ENCODE peak calls at places on chromosome 11, in ten cellular contexts. A, E, G, L, T, F, D, C, P and B are unnamed samples.

GRCh38 chr11:68855205-68855978 is 13.7 kb upstream of the CPT1A start:
- DNase-seq in A (no peak), E (no peak), G (no peak), L (no peak), T (peak), F (peak), D (peak), C (peak), P (peak), B (peak)

GRCh38 chr11:17558916-17559315 is 11.9 kb downstream of the OTOG start:
- DNase-seq in A (no peak), E (no peak), G (no peak), L (no peak), T (no peak), F (no peak), D (no peak), C (no peak), P (no peak), B (no peak)

GRCh38 chr11:94665116-94665659 is 98.0 kb downstream of the PIWIL4 start:
- DNase-seq in A (no peak), E (no peak), G (no peak), L (no peak), T (no peak), F (no peak), D (no peak), C (no peak), P (no peak), B (no peak)

GRCh38 chr11:31325162-31325561 is 44.4 kb downstream of the DCDC1 start:
- DNase-seq in A (no peak), E (no peak), G (no peak), L (no peak), T (no peak), F (no peak), D (no peak), C (peak), P (no peak), B (peak)

GRCh38 chr11:107606122-107606521 is 15.2 kb downstream of the ELMOD1 start:
- DNase-seq in A (no peak), E (no peak), G (no peak), L (no peak), T (no peak), F (no peak), D (no peak), C (no peak), P (no peak), B (no peak)

GRCh38 chr11:47980093-47980906 is at the start of gene PTPRJ:
- DNase-seq in A (peak), E (peak), G (peak), L (peak), T (peak), F (peak), D (peak), C (peak), P (peak), B (peak)

GRCh38 chr11:27362749-27363575 is at the start of gene CCDC34:
- DNase-seq in A (peak), E (peak), G (peak), L (peak), T (peak), F (peak), D (peak), C (peak), P (peak), B (peak)

GRCh38 chr11:10325398-10326079 is 20.7 kb downstream of the ADM start:
- DNase-seq in A (no peak), E (no peak), G (no peak), L (no peak), T (no peak), F (no peak), D (peak), C (peak), P (no peak), B (no peak)

GRCh38 chr11:126163074-126163700 is 48.3 kb downstream of the RPUSD4 start:
- DNase-seq in A (peak), E (no peak), G (no peak), L (no peak), T (no peak), F (no peak), D (no peak), C (peak), P (no peak), B (peak)

GRCh38 chr11:62444271-62444833 is 25.5 kb downstream of the SCGB1A1 start:
- DNase-seq in A (no peak), E (no peak), G (peak), L (no peak), T (peak), F (peak), D (peak), C (peak), P (no peak), B (peak)

GRCh38 chr11:66118847-66119246 is 48.8 kb downstream of the PACS1 start:
- DNase-seq in A (no peak), E (no peak), G (no peak), L (no peak), T (no peak), F (no peak), D (no peak), C (no peak), P (no peak), B (no peak)

GRCh38 chr11:82701847-82702520 is 31.7 kb downstream of the FAM181B start:
- DNase-seq in A (no peak), E (peak), G (no peak), L (peak), T (peak), F (no peak), D (peak), C (peak), P (peak), B (peak)

GRCh38 chr11:110518809-110519514 is 89.2 kb downstream of the FDX1 start:
- DNase-seq in A (no peak), E (no peak), G (no peak), L (no peak), T (no peak), F (no peak), D (no peak), C (no peak), P (no peak), B (no peak)

GRCh38 chr11:126732981-126733380 is 267.6 kb downstream of the KIRREL3 start:
- DNase-seq in A (no peak), E (no peak), G (no peak), L (no peak), T (no peak), F (no peak), D (no peak), C (no peak), P (no peak), B (no peak)

GRCh38 chr11:37511425-37511933 is 913.4 kb upstream of the RAG2 start:
- DNase-seq in A (no peak), E (no peak), G (no peak), L (no peak), T (no peak), F (no peak), D (no peak), C (peak), P (no peak), B (no peak)

GRCh38 chr11:61057615-61058014 is 44.7 kb upstream of the CD5 start:
- DNase-seq in A (no peak), E (no peak), G (no peak), L (no peak), T (no peak), F (no peak), D (no peak), C (no peak), P (no peak), B (no peak)

GRCh38 chr11:95916049-95916448 is 7.9 kb downstream of the MTMR2 start:
- DNase-seq in A (no peak), E (no peak), G (no peak), L (no peak), T (no peak), F (no peak), D (no peak), C (no peak), P (no peak), B (no peak)

GRCh38 chr11:64263021-64263946 is 12.0 kb downstream of the PLCB3 start:
- DNase-seq in A (no peak), E (no peak), G (no peak), L (no peak), T (no peak), F (no peak), D (peak), C (peak), P (no peak), B (no peak)

GRCh38 chr11:75525433-75526191 is at the start of gene GDPD5:
- DNase-seq in A (peak), E (peak), G (peak), L (peak), T (peak), F (peak), D (peak), C (peak), P (peak), B (peak)

GRCh38 chr11:123255909-123256308 is 60.9 kb upstream of the CLMP start:
- DNase-seq in A (no peak), E (no peak), G (no peak), L (no peak), T (no peak), F (no peak), D (no peak), C (no peak), P (no peak), B (no peak)

GRCh38 chr11:46553746-46554204 is 40.0 kb downstream of the AMBRA1 start:
- DNase-seq in A (no peak), E (peak), G (no peak), L (peak), T (no peak), F (no peak), D (peak), C (no peak), P (no peak), B (no peak)

GRCh38 chr11:35082322-35083180 is 56.4 kb upstream of the CD44 start:
- DNase-seq in A (peak), E (peak), G (peak), L (peak), T (peak), F (peak), D (no peak), C (peak), P (peak), B (peak)
- H3K4me3 ChIP-seq in A (no peak), E (peak), G (no peak), L (no peak), T (no peak), F (no peak), D (no peak), C (no peak), P (no peak), B (no peak)

GRCh38 chr11:72758690-72759389 is 6.6 kb upstream of the ARAP1 start:
- DNase-seq in A (no peak), E (no peak), G (no peak), L (peak), T (no peak), F (peak), D (no peak), C (peak), P (peak), B (no peak)
- TF ChIP-seq POLR2A in A (no peak), E (no peak), G (no peak), L (no peak), T (no peak), F (no peak), D (no peak), C (no peak), P (no peak), B (no peak)

GRCh38 chr11:118171274-118172062 is 5.0 kb downstream of the SCN2B start:
- DNase-seq in A (peak), E (peak), G (peak), L (peak), T (peak), F (peak), D (peak), C (peak), P (peak), B (peak)
- H3K4me3 ChIP-seq in A (no peak), E (no peak), G (no peak), L (no peak), T (no peak), F (no peak), D (no peak), C (no peak), P (no peak), B (no peak)

GRCh38 chr11:78080818-78081495 is 1.3 kb upstream of the NDUFC2 start:
- DNase-seq in A (no peak), E (no peak), G (no peak), L (peak), T (no peak), F (no peak), D (peak), C (peak), P (no peak), B (no peak)
- TF ChIP-seq POLR2A in A (no peak), E (no peak), G (no peak), L (peak), T (no peak), F (no peak), D (no peak), C (no peak), P (no peak), B (no peak)

GRCh38 chr11:58928691-58929090 is 10.6 kb upstream of the GLYATL1 start:
- DNase-seq in A (no peak), E (no peak), G (no peak), L (no peak), T (no peak), F (no peak), D (no peak), C (no peak), P (no peak), B (no peak)

GRCh38 chr11:58926695-58927094 is 12.6 kb upstream of the GLYATL1 start:
- DNase-seq in A (no peak), E (no peak), G (no peak), L (no peak), T (no peak), F (no peak), D (no peak), C (peak), P (no peak), B (no peak)

GRCh38 chr11:58927393-58928081 is 11.8 kb upstream of the GLYATL1 start:
- DNase-seq in A (peak), E (no peak), G (peak), L (peak), T (peak), F (peak), D (no peak), C (peak), P (peak), B (no peak)

GRCh38 chr11:58926251-58926650 is 13.0 kb upstream of the GLYATL1 start:
- DNase-seq in A (no peak), E (no peak), G (no peak), L (no peak), T (no peak), F (no peak), D (no peak), C (peak), P (no peak), B (no peak)

GRCh38 chr11:58928082-58928574 is 11.2 kb upstream of the GLYATL1 start:
- DNase-seq in A (no peak), E (no peak), G (no peak), L (no peak), T (no peak), F (no peak), D (no peak), C (peak), P (no peak), B (no peak)
- H3K4me3 ChIP-seq in A (peak), E (no peak), G (peak), L (no peak), T (no peak), F (no peak), D (no peak), C (no peak), P (no peak), B (no peak)

DNA sequence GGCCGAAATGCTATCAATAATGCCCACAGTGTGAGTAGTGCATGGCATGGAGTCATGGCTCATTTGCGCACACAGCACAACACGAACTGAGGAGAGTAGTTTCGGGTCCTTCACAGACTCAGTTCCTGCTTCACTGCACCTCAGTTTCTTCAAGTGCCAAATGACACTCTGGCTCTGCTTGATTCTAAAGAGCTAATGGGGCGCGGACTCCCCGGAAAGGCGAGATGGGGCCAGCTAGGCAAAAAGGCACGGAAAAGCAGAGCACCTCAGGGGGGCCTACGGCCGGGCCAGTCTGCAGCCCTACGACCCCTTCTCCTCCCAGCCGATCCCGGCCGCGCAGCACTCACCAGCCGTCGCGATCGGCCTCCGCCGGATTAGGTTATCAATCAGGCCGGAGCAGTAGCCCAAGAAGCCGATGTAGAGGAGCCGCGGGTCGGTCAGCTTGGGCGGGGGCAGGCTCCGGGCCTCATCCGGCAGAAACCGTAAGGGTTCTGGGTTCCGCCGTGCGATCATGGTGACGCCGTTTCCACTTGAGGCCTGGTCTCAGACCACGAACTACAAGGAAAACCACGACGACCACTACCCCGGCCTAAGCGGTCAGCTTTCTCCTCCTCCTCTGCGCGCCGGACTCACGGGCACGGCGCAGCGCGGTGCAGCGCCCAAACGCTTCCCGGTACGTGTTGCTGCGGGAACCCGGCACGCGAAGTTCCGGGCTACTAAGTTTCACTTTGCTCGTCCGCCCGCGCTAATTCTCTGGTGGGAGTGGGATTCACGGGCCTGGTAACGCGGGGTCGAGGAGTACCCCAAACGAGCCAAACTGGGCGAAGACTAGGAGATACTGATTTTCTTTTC is at the start of gene NDUFC2:
- DNase-seq in A (peak), E (peak), G (peak), L (peak), T (peak), F (peak), D (peak), C (peak), P (peak), B (peak)
- TF ChIP-seq POLR2A in A (peak), E (peak), G (no peak), L (peak), T (peak), F (no peak), D (peak), C (peak), P (peak), B (peak)

DNA sequence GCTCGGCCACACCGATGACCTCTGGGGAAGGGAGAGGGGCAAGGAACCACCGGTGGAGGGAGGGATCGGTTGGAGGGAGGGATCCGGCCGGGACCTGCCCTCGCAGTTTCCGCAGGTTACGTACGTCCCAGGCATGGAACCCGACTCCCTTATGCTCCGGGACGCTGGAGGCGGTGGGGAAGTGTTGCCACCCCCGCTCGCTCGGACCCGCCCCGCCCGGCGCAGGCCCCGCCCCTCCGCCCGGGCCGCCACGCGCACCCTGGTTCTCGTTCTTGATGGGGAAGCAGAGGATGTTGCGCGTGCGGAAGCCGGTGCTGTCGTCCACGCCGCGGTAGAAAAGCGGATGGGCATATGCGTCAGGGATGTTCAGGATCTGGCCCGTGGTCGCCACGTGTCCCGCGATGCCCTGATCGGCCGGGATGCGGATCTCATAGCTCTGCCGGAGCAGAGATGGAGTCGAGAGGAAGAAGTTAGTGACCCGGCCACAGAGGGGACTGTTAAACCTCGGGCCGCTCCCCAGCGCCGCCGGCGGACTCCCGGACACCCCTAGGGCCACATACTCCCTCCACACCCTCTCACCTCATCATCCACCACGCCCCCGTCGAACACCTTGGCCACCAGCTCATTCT is 89.8 kb downstream of the PDE2A start:
- DNase-seq in A (peak), E (no peak), G (peak), L (peak), T (peak), F (peak), D (no peak), C (peak), P (no peak), B (peak)
- H3K4me3 ChIP-seq in A (no peak), E (no peak), G (peak), L (no peak), T (no peak), F (peak), D (no peak), C (peak), P (no peak), B (no peak)

GRCh38 chr11:11842426-11843008 is 745 bp downstream of the USP47 start:
- DNase-seq in A (peak), E (peak), G (peak), L (peak), T (peak), F (peak), D (peak), C (peak), P (peak), B (peak)
- TF ChIP-seq POLR2A in A (peak), E (no peak), G (no peak), L (no peak), T (peak), F (no peak), D (no peak), C (peak), P (peak), B (peak)